ENCODE peak calls at places on chromosomes 11 and 22, in seven cellular contexts. One of them, this sample, is unnamed.
A peak's percentile ranks its signal among the peaks of the same experiment; 100 is the strongest.

GRCh38 chr22:45503816-45504702 is 1.4 kb downstream of the FBLN1 start:
- DNase-seq in upper lobe of left lung: no peak
- DNase-seq in choroid plexus epithelial cell: peak; percentile 80
- DNase-seq in heart left ventricle: peak; percentile 50
- DNase-seq in HFFc6: peak; percentile 69
- DNase-seq in omental fat pad: no peak
- DNase-seq in GM10248: peak; percentile 14
- DNase-seq in this sample: no peak

GRCh38 chr22:29765905-29766631 is 739 bp downstream of the ZMAT5 start:
- DNase-seq in GM10248: peak; percentile 52
- DNase-seq in HFFc6: no peak
- DNase-seq in heart left ventricle: no peak
- DNase-seq in omental fat pad: no peak
- DNase-seq in upper lobe of left lung: no peak
- DNase-seq in choroid plexus epithelial cell: peak; percentile 12
- DNase-seq in this sample: no peak

GRCh38 chr11:107215006-107215405 is 196.7 kb upstream of the GUCY1A2 start:
- DNase-seq in GM10248: no peak
- DNase-seq in choroid plexus epithelial cell: no peak
- DNase-seq in omental fat pad: no peak
- DNase-seq in HFFc6: no peak
- DNase-seq in heart left ventricle: no peak
- DNase-seq in upper lobe of left lung: no peak
- DNase-seq in this sample: no peak

GRCh38 chr11:95832763-95833162 is 42.5 kb downstream of the CEP57 start:
- DNase-seq in upper lobe of left lung: no peak
- DNase-seq in GM10248: no peak
- DNase-seq in HFFc6: peak; percentile 50
- DNase-seq in omental fat pad: no peak
- DNase-seq in heart left ventricle: no peak
- DNase-seq in choroid plexus epithelial cell: peak; percentile 75
- DNase-seq in this sample: no peak

GRCh38 chr22:36775966-36776669 is at the start of gene IFT27:
- DNase-seq in omental fat pad: peak; percentile 98
- DNase-seq in heart left ventricle: peak; percentile 99
- DNase-seq in GM10248: peak; percentile 100
- DNase-seq in upper lobe of left lung: peak; percentile 96
- DNase-seq in choroid plexus epithelial cell: peak; percentile 100
- DNase-seq in HFFc6: peak; percentile 100
- DNase-seq in this sample: peak; percentile 95

GRCh38 chr11:17765381-17766359 is 31.1 kb downstream of the KCNC1 start:
- DNase-seq in upper lobe of left lung: peak; percentile 60
- DNase-seq in choroid plexus epithelial cell: peak; percentile 10
- DNase-seq in HFFc6: peak; percentile 9
- DNase-seq in heart left ventricle: no peak
- DNase-seq in omental fat pad: no peak
- DNase-seq in GM10248: no peak
- DNase-seq in this sample: no peak

GRCh38 chr11:120709808-120710207 is 198.3 kb downstream of the GRIK4 start:
- DNase-seq in heart left ventricle: no peak
- DNase-seq in choroid plexus epithelial cell: peak; percentile 6
- DNase-seq in upper lobe of left lung: no peak
- DNase-seq in HFFc6: no peak
- DNase-seq in omental fat pad: no peak
- DNase-seq in GM10248: peak; percentile 70
- DNase-seq in this sample: no peak

GRCh38 chr22:45192701-45193187 is 29.0 kb downstream of the NUP50 start:
- DNase-seq in HFFc6: no peak
- DNase-seq in GM10248: peak; percentile 19
- DNase-seq in heart left ventricle: no peak
- DNase-seq in omental fat pad: no peak
- DNase-seq in choroid plexus epithelial cell: no peak
- DNase-seq in upper lobe of left lung: no peak
- DNase-seq in this sample: no peak

GRCh38 chr11:59427068-59427382 is 812 bp upstream of the OR5A2 start:
- DNase-seq in upper lobe of left lung: no peak
- DNase-seq in HFFc6: no peak
- DNase-seq in GM10248: no peak
- DNase-seq in heart left ventricle: no peak
- DNase-seq in choroid plexus epithelial cell: no peak
- DNase-seq in omental fat pad: no peak
- DNase-seq in this sample: no peak

GRCh38 chr11:122235615-122236014 is 119.6 kb upstream of the BLID start:
- DNase-seq in upper lobe of left lung: no peak
- DNase-seq in omental fat pad: no peak
- DNase-seq in choroid plexus epithelial cell: peak; percentile 85
- DNase-seq in heart left ventricle: peak; percentile 37
- DNase-seq in HFFc6: peak; percentile 80
- DNase-seq in GM10248: no peak
- DNase-seq in this sample: no peak

GRCh38 chr11:42526366-42526765 is 785.4 kb upstream of the API5 start:
- DNase-seq in heart left ventricle: no peak
- DNase-seq in upper lobe of left lung: no peak
- DNase-seq in GM10248: no peak
- DNase-seq in choroid plexus epithelial cell: no peak
- DNase-seq in omental fat pad: no peak
- DNase-seq in HFFc6: no peak
- DNase-seq in this sample: no peak

GRCh38 chr11:22677153-22677890 is 10.9 kb downstream of the GAS2 start:
- DNase-seq in GM10248: no peak
- DNase-seq in upper lobe of left lung: no peak
- DNase-seq in choroid plexus epithelial cell: no peak
- DNase-seq in HFFc6: no peak
- DNase-seq in omental fat pad: no peak
- DNase-seq in heart left ventricle: no peak
- DNase-seq in this sample: no peak

GRCh38 chr22:49956914-49957825 is 3.4 kb upstream of the PIM3 start:
- DNase-seq in omental fat pad: no peak
- DNase-seq in heart left ventricle: peak; percentile 24
- DNase-seq in choroid plexus epithelial cell: no peak
- DNase-seq in GM10248: no peak
- DNase-seq in HFFc6: no peak
- DNase-seq in upper lobe of left lung: no peak
- DNase-seq in this sample: no peak

GRCh38 chr11:74663315-74663714 is 67.9 kb downstream of the CHRDL2 start:
- DNase-seq in omental fat pad: no peak
- DNase-seq in choroid plexus epithelial cell: no peak
- DNase-seq in GM10248: no peak
- DNase-seq in HFFc6: no peak
- DNase-seq in heart left ventricle: no peak
- DNase-seq in upper lobe of left lung: no peak
- DNase-seq in this sample: no peak

DNA sequence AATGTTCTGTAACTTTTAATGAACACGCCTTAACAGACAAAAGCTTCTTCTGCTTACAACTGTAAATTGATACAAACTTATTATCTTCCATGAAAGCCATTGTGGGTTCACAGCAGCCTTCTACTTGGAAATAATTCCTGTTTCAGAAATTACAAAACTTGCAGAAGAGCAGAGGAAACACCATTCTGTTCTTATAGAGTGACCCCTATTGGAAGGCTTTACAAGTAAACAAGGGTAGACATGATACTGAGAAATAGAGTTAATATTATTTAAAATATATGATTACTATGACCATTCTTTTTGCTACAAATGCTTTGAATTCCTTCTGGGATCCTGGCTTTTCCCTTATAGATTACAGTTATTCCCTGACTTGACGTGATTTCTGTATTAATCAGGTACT is 32.4 kb upstream of the KCNA4 start:
- DNase-seq in omental fat pad: no peak
- DNase-seq in heart left ventricle: no peak
- DNase-seq in GM10248: no peak
- DNase-seq in HFFc6: no peak
- DNase-seq in choroid plexus epithelial cell: no peak
- DNase-seq in upper lobe of left lung: no peak
- DNase-seq in this sample: no peak
- TF ChIP-seq CTCF in omental fat pad: no peak
- TF ChIP-seq CTCF in heart left ventricle: peak; percentile 37
- TF ChIP-seq CTCF in GM10248: no peak
- TF ChIP-seq CTCF in HFFc6: no peak
- TF ChIP-seq CTCF in choroid plexus epithelial cell: no peak
- TF ChIP-seq CTCF in upper lobe of left lung: no peak
- TF ChIP-seq CTCF in this sample: peak; percentile 18

GRCh38 chr11:118997627-118998387 is at the start of gene CENATAC:
- DNase-seq in heart left ventricle: peak; percentile 97
- DNase-seq in GM10248: peak; percentile 99
- DNase-seq in omental fat pad: peak; percentile 87
- DNase-seq in choroid plexus epithelial cell: peak; percentile 86
- DNase-seq in upper lobe of left lung: peak; percentile 99
- DNase-seq in HFFc6: peak; percentile 78
- DNase-seq in this sample: peak; percentile 94

GRCh38 chr11:119000906-119001305 is 3.0 kb downstream of the CENATAC start:
- DNase-seq in GM10248: no peak
- DNase-seq in heart left ventricle: no peak
- DNase-seq in upper lobe of left lung: no peak
- DNase-seq in omental fat pad: no peak
- DNase-seq in choroid plexus epithelial cell: no peak
- DNase-seq in HFFc6: peak; percentile 83
- DNase-seq in this sample: no peak

GRCh38 chr11:118998388-118998717 is 415 bp downstream of the CENATAC start:
- DNase-seq in GM10248: no peak
- DNase-seq in HFFc6: no peak
- DNase-seq in choroid plexus epithelial cell: no peak
- DNase-seq in upper lobe of left lung: no peak
- DNase-seq in heart left ventricle: no peak
- DNase-seq in omental fat pad: no peak
- DNase-seq in this sample: no peak

GRCh38 chr11:118998822-118999221 is 884 bp downstream of the CENATAC start:
- DNase-seq in omental fat pad: peak; percentile 39
- DNase-seq in heart left ventricle: no peak
- DNase-seq in GM10248: no peak
- DNase-seq in HFFc6: peak; percentile 81
- DNase-seq in upper lobe of left lung: no peak
- DNase-seq in choroid plexus epithelial cell: peak; percentile 76
- DNase-seq in this sample: no peak

GRCh38 chr11:118996926-118997626 is 862 bp upstream of the CENATAC start:
- DNase-seq in GM10248: peak; percentile 69
- DNase-seq in choroid plexus epithelial cell: no peak
- DNase-seq in omental fat pad: no peak
- DNase-seq in HFFc6: no peak
- DNase-seq in upper lobe of left lung: no peak
- DNase-seq in heart left ventricle: no peak
- DNase-seq in this sample: no peak
- TF ChIP-seq CTCF in GM10248: no peak
- TF ChIP-seq CTCF in choroid plexus epithelial cell: peak; percentile 36
- TF ChIP-seq CTCF in omental fat pad: no peak
- TF ChIP-seq CTCF in HFFc6: peak; percentile 57
- TF ChIP-seq CTCF in upper lobe of left lung: no peak
- TF ChIP-seq CTCF in heart left ventricle: no peak
- TF ChIP-seq CTCF in this sample: peak; percentile 62

GRCh38 chr11:2779981-2780849 is 80.4 kb upstream of the KCNQ1OT1 start:
- DNase-seq in upper lobe of left lung: peak; percentile 63
- DNase-seq in HFFc6: no peak
- DNase-seq in choroid plexus epithelial cell: peak; percentile 22
- DNase-seq in GM10248: no peak
- DNase-seq in omental fat pad: no peak
- DNase-seq in heart left ventricle: peak; percentile 36
- DNase-seq in this sample: peak; percentile 65

GRCh38 chr11:2777396-2777795 is 77.6 kb upstream of the KCNQ1OT1 start:
- DNase-seq in GM10248: no peak
- DNase-seq in choroid plexus epithelial cell: no peak
- DNase-seq in omental fat pad: no peak
- DNase-seq in heart left ventricle: peak; percentile 20
- DNase-seq in upper lobe of left lung: no peak
- DNase-seq in HFFc6: no peak
- DNase-seq in this sample: no peak

GRCh38 chr11:2777871-2778629 is 78.3 kb upstream of the KCNQ1OT1 start:
- DNase-seq in omental fat pad: no peak
- DNase-seq in GM10248: no peak
- DNase-seq in heart left ventricle: peak; percentile 44
- DNase-seq in choroid plexus epithelial cell: no peak
- DNase-seq in HFFc6: no peak
- DNase-seq in upper lobe of left lung: peak; percentile 79
- DNase-seq in this sample: peak; percentile 64

GRCh38 chr11:2779499-2779980 is 79.7 kb upstream of the KCNQ1OT1 start:
- DNase-seq in upper lobe of left lung: peak; percentile 80
- DNase-seq in HFFc6: no peak
- DNase-seq in GM10248: no peak
- DNase-seq in omental fat pad: no peak
- DNase-seq in choroid plexus epithelial cell: no peak
- DNase-seq in heart left ventricle: no peak
- DNase-seq in this sample: peak; percentile 63

DNA sequence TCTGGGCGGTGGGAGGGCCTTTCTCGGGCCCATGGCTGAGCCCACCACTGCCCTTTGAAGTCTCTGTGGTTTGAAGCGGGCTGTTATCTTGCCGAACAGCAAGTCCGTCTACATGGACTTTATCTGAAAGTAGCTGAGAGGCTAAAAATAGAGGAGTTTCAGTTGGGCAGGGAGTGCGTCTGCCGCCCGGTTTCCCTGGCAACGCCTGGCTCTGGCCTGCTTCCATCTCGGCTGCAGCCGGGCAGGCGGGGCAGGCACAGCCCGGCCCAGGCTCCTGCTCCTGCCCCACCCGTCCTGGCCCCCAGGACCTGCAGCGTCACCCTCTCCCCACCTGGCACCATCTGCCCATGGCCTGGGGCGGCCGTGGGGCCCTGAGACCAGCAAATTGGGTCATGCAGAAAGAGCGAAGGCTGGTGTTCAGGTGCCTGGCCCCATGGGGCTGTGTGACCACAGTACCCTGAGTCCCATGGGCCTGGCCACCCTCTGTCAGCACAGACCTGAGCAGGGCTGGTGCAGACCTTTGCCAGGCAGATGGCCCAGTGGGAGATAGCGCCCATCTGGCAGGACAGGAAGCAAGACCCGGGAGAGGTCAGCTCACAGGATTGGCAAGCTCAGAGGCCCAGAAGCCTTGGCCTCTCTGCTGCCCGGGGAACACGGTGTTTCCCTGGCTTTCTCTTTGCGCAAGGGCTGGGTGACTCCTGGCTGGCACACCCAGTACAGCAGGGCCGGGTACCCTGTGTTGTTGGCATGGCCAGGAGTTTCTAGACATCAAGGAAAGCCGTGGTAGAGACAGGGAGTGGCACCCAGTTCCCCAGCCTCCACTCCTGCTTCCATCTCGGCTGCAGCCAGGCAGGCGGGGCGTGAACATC is 79.1 kb upstream of the KCNQ1OT1 start:
- DNase-seq in omental fat pad: no peak
- DNase-seq in choroid plexus epithelial cell: peak; percentile 26
- DNase-seq in HFFc6: peak; percentile 71
- DNase-seq in upper lobe of left lung: peak; percentile 92
- DNase-seq in GM10248: no peak
- DNase-seq in heart left ventricle: peak; percentile 94
- DNase-seq in this sample: peak; percentile 70
- TF ChIP-seq CTCF in omental fat pad: no peak
- TF ChIP-seq CTCF in choroid plexus epithelial cell: no peak
- TF ChIP-seq CTCF in HFFc6: no peak
- TF ChIP-seq CTCF in upper lobe of left lung: no peak
- TF ChIP-seq CTCF in GM10248: no peak
- TF ChIP-seq CTCF in heart left ventricle: peak; percentile 35
- TF ChIP-seq CTCF in this sample: no peak

DNA sequence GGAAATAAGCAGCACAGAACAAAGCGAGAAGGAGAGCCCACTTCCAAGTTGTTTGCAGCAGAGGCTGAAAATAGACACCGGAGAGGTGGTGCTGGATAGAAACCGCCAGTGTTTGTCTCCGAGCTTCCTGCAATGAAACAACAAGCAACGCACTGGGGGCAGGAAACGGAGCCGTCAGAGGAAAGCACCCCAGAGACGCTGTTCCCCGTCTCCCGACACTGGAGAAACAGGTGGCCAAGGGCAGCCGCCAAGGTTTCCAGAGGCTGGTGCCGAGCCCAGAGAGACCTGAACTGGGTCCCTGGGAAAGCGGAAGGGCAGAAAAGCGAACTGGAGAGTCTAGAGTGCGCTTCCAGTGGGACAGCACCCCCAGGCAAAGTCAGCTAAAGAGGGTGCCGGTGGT is 406.6 kb downstream of the SHANK2 start:
- DNase-seq in upper lobe of left lung: peak; percentile 14
- DNase-seq in heart left ventricle: no peak
- DNase-seq in GM10248: no peak
- DNase-seq in HFFc6: no peak
- DNase-seq in omental fat pad: no peak
- DNase-seq in choroid plexus epithelial cell: no peak
- DNase-seq in this sample: no peak
- TF ChIP-seq CTCF in upper lobe of left lung: no peak
- TF ChIP-seq CTCF in heart left ventricle: no peak
- TF ChIP-seq CTCF in GM10248: no peak
- TF ChIP-seq CTCF in HFFc6: no peak
- TF ChIP-seq CTCF in omental fat pad: no peak
- TF ChIP-seq CTCF in choroid plexus epithelial cell: no peak
- TF ChIP-seq CTCF in this sample: no peak